ENCODE peak calls at places on chromosome X, in five cellular contexts. K is GM19239, P is transverse colon, R is SW480, M is mesothelial cell of epicardium. C is an unnamed sample.

GRCh38 chrX:48465336-48465933 is 4.6 kb downstream of the SLC38A5 start:
- DNase-seq in R (no peak), K (no peak), M (no peak), P (no peak), C (no peak)

GRCh38 chrX:110418857-110419249 is 60.2 kb downstream of the RTL9 start:
- DNase-seq in R (peak; percentile 27), M (no peak), K (no peak), P (no peak), C (peak; percentile 25)

GRCh38 chrX:10612215-10612614 is 8.2 kb downstream of the MID1 start:
- DNase-seq in K (no peak), P (no peak), M (no peak), R (no peak), C (no peak)

GRCh38 chrX:65690057-65690855 is 22.8 kb downstream of the MSN start:
- DNase-seq in K (no peak), P (no peak), R (no peak), M (no peak), C (no peak)

GRCh38 chrX:2595258-2595657 is 94.5 kb upstream of the DHRSX start:
- DNase-seq in P (no peak), R (no peak), K (no peak), M (no peak), C (no peak)

GRCh38 chrX:49260221-49260985 is 4.1 kb downstream of the FOXP3 start:
- DNase-seq in M (no peak), K (no peak), P (no peak), R (no peak), C (no peak)

GRCh38 chrX:13966071-13966850 is 63.4 kb downstream of the GEMIN8 start:
- DNase-seq in M (no peak), P (no peak), R (no peak), K (no peak), C (no peak)

GRCh38 chrX:40290519-40290918 is 192.8 kb upstream of the BCOR start:
- DNase-seq in K (no peak), M (no peak), R (no peak), P (no peak), C (no peak)

GRCh38 chrX:28022371-28022770 is 41.1 kb upstream of the DCAF8L1 start:
- DNase-seq in M (no peak), K (no peak), P (no peak), R (no peak), C (no peak)

GRCh38 chrX:154779261-154779660 is 16.6 kb downstream of the DKC1 start:
- DNase-seq in M (no peak), K (no peak), R (no peak), P (no peak), C (no peak)

GRCh38 chrX:154605566-154605965 is 13.5 kb downstream of the CTAG1B start:
- DNase-seq in P (no peak), K (no peak), M (no peak), R (no peak), C (no peak)

GRCh38 chrX:16445166-16445752 is 204.7 kb upstream of the S100G start:
- DNase-seq in R (peak; percentile 41), K (peak; percentile 9), M (no peak), P (peak; percentile 20), C (peak; percentile 61)

GRCh38 chrX:115591856-115592842 is 31.2 kb downstream of the PLS3 start:
- DNase-seq in K (no peak), R (no peak), M (no peak), P (no peak), C (no peak)

GRCh38 chrX:100635989-100636320 is 651 bp downstream of the TSPAN6 start:
- DNase-seq in R (peak; percentile 39), K (no peak), M (no peak), P (no peak), C (no peak)

GRCh38 chrX:70046978-70047377 is 2.8 kb downstream of the AWAT2 start:
- DNase-seq in R (no peak), M (no peak), K (no peak), P (no peak), C (no peak)

GRCh38 chrX:129719931-129720520 is 18.8 kb upstream of the XPNPEP2 start:
- DNase-seq in M (no peak), P (no peak), K (no peak), R (no peak), C (no peak)

GRCh38 chrX:133533249-133533648 is 118.0 kb upstream of the GPC4 start:
- DNase-seq in P (no peak), R (no peak), K (no peak), M (no peak), C (no peak)

GRCh38 chrX:100975212-100975611 is 5.7 kb downstream of the ARL13A start:
- DNase-seq in R (no peak), M (no peak), K (no peak), P (no peak), C (no peak)

GRCh38 chrX:44010626-44011025 is 37.4 kb upstream of the NDP start:
- DNase-seq in M (no peak), K (no peak), P (no peak), R (no peak), C (no peak)

GRCh38 chrX:103098488-103098887 is 5.5 kb upstream of the NXF3 start:
- DNase-seq in K (no peak), M (no peak), P (no peak), R (no peak), C (no peak)

GRCh38 chrX:118694628-118695027 is 32.8 kb upstream of the IL13RA1 start:
- DNase-seq in P (no peak), M (no peak), R (no peak), K (no peak), C (no peak)

GRCh38 chrX:152904151-152905080 is 6.5 kb downstream of the ZNF185 start:
- DNase-seq in M (no peak), K (peak; percentile 55), R (peak; percentile 28), P (peak; percentile 51), C (peak; percentile 55)

GRCh38 chrX:40207626-40208025 is 109.9 kb upstream of the BCOR start:
- DNase-seq in K (no peak), R (peak; percentile 58), M (no peak), P (no peak), C (no peak)

GRCh38 chrX:75603833-75604232 is 81.0 kb upstream of the ZDHHC15 start:
- DNase-seq in P (no peak), R (peak; percentile 17), M (no peak), K (peak; percentile 1), C (peak; percentile 67)

GRCh38 chrX:128975716-128976115 is 547.6 kb downstream of the SMARCA1 start:
- DNase-seq in K (no peak), R (peak; percentile 5), M (peak; percentile 28), P (peak; percentile 39), C (peak; percentile 22)

GRCh38 chrX:964831-965416 is 247.5 kb downstream of the CRLF2 start:
- DNase-seq in P (no peak), K (no peak), R (peak; percentile 60), M (no peak), C (no peak)

GRCh38 chrX:95383778-95384177 is 1300.9 kb upstream of the DIAPH2 start:
- DNase-seq in M (no peak), P (no peak), R (no peak), K (no peak), C (peak; percentile 76)

GRCh38 chrX:111123125-111123524 is 27.1 kb downstream of the PAK3 start:
- DNase-seq in P (no peak), K (no peak), R (no peak), M (no peak), C (no peak)

GRCh38 chrX:48493890-48494364 is 14.9 kb upstream of the PORCN start:
- DNase-seq in P (no peak), K (no peak), R (peak; percentile 36), M (no peak), C (no peak)

GRCh38 chrX:154032653-154033052 is 13.0 kb upstream of the IRAK1 start:
- DNase-seq in P (no peak), M (no peak), R (no peak), K (no peak), C (no peak)

GRCh38 chrX:140733766-140734342 is 24.3 kb downstream of the LINC00632 start:
- DNase-seq in K (peak; percentile 1), M (no peak), R (peak; percentile 29), P (no peak), C (peak; percentile 21)

GRCh38 chrX:69163936-69164741 is 1.1 kb downstream of the PJA1 start:
- DNase-seq in R (peak; percentile 26), M (no peak), K (peak; percentile 26), P (peak; percentile 27), C (peak; percentile 40)

GRCh38 chrX:128020701-128021100 is 31.5 kb downstream of the ACTRT1 start:
- DNase-seq in M (no peak), R (no peak), P (no peak), K (no peak), C (no peak)

GRCh38 chrX:132750312-132751042 is 208.0 kb downstream of the HS6ST2 start:
- DNase-seq in K (no peak), M (no peak), P (no peak), R (no peak), C (no peak)

GRCh38 chrX:150361777-150362351 is 1.3 kb upstream of the MAMLD1 start:
- DNase-seq in K (no peak), P (no peak), R (peak; percentile 3), M (no peak), C (no peak)

GRCh38 chrX:46327229-46328081 is 217.8 kb downstream of the ZNF674 start:
- DNase-seq in R (peak; percentile 94), M (no peak), P (peak; percentile 31), K (no peak), C (no peak)

C was measured in NCI-H1417.